ENCODE peak calls at places on chromosomes 13 and 19, in six cellular contexts. One of them, this sample, is unnamed. For H3K4me1 and H3K27me3, the result is how much of the 10 kb centered on the place peaks cover.

GRCh38 chr13:57665471-57665870 is 33.9 kb downstream of the PCDH17 start:
- DNase-seq in heart right ventricle: no peak
- DNase-seq in suprapubic skin: no peak
- DNase-seq in GM23338: no peak
- DNase-seq in CD8-positive, alpha-beta memory T cell: no peak
- DNase-seq in cardiac muscle cell: peak
- DNase-seq in this sample: no peak

GRCh38 chr13:31756346-31756745 is 17.0 kb downstream of the RXFP2 start:
- DNase-seq in heart right ventricle: no peak
- DNase-seq in CD8-positive, alpha-beta memory T cell: no peak
- DNase-seq in cardiac muscle cell: peak
- DNase-seq in suprapubic skin: no peak
- DNase-seq in GM23338: no peak
- DNase-seq in this sample: peak

GRCh38 chr13:44365008-44365407 is 8.6 kb upstream of the SERP2 start:
- DNase-seq in heart right ventricle: no peak
- DNase-seq in GM23338: no peak
- DNase-seq in suprapubic skin: no peak
- DNase-seq in cardiac muscle cell: peak
- DNase-seq in CD8-positive, alpha-beta memory T cell: no peak
- DNase-seq in this sample: peak

GRCh38 chr19:11247391-11247790 is 8.0 kb downstream of the ANGPTL8 start:
- DNase-seq in suprapubic skin: no peak
- DNase-seq in CD8-positive, alpha-beta memory T cell: no peak
- DNase-seq in heart right ventricle: peak
- DNase-seq in cardiac muscle cell: peak
- DNase-seq in GM23338: no peak
- DNase-seq in this sample: no peak

GRCh38 chr13:91406619-91407018 is 8.2 kb downstream of the GPC5 start:
- DNase-seq in heart right ventricle: no peak
- DNase-seq in cardiac muscle cell: peak
- DNase-seq in GM23338: peak
- DNase-seq in CD8-positive, alpha-beta memory T cell: peak
- DNase-seq in suprapubic skin: no peak
- DNase-seq in this sample: no peak

GRCh38 chr19:38488811-38489481 is 55.5 kb downstream of the RYR1 start:
- DNase-seq in GM23338: no peak
- DNase-seq in CD8-positive, alpha-beta memory T cell: no peak
- DNase-seq in cardiac muscle cell: no peak
- DNase-seq in heart right ventricle: no peak
- DNase-seq in suprapubic skin: no peak
- DNase-seq in this sample: no peak

GRCh38 chr19:5805465-5806132 is 732 bp downstream of the NRTN start:
- DNase-seq in GM23338: peak
- DNase-seq in cardiac muscle cell: peak
- DNase-seq in CD8-positive, alpha-beta memory T cell: peak
- DNase-seq in heart right ventricle: peak
- DNase-seq in suprapubic skin: no peak
- DNase-seq in this sample: peak

GRCh38 chr13:70173236-70173959 is 65.1 kb upstream of the KLHL1 start:
- DNase-seq in CD8-positive, alpha-beta memory T cell: no peak
- DNase-seq in cardiac muscle cell: no peak
- DNase-seq in heart right ventricle: no peak
- DNase-seq in suprapubic skin: no peak
- DNase-seq in GM23338: peak
- DNase-seq in this sample: no peak

GRCh38 chr19:35206855-35207254 is 21.7 kb downstream of the FAM187B start:
- DNase-seq in GM23338: no peak
- DNase-seq in CD8-positive, alpha-beta memory T cell: no peak
- DNase-seq in cardiac muscle cell: no peak
- DNase-seq in suprapubic skin: no peak
- DNase-seq in heart right ventricle: no peak
- DNase-seq in this sample: no peak

GRCh38 chr13:35479691-35480090 is 3.2 kb upstream of the MAB21L1 start:
- DNase-seq in heart right ventricle: no peak
- DNase-seq in cardiac muscle cell: no peak
- DNase-seq in CD8-positive, alpha-beta memory T cell: no peak
- DNase-seq in suprapubic skin: no peak
- DNase-seq in GM23338: no peak
- DNase-seq in this sample: no peak

GRCh38 chr19:50361290-50362029 is 4.0 kb downstream of the NAPSA start:
- DNase-seq in CD8-positive, alpha-beta memory T cell: no peak
- DNase-seq in cardiac muscle cell: no peak
- DNase-seq in heart right ventricle: no peak
- DNase-seq in GM23338: peak
- DNase-seq in suprapubic skin: no peak
- DNase-seq in this sample: no peak

GRCh38 chr19:43620061-43621001 is 902 bp upstream of the ZNF428 start:
- DNase-seq in heart right ventricle: peak
- DNase-seq in GM23338: no peak
- DNase-seq in suprapubic skin: no peak
- DNase-seq in CD8-positive, alpha-beta memory T cell: no peak
- DNase-seq in cardiac muscle cell: no peak
- DNase-seq in this sample: no peak

GRCh38 chr19:3336680-3337523 is 29.5 kb upstream of the NFIC start:
- DNase-seq in GM23338: no peak
- DNase-seq in CD8-positive, alpha-beta memory T cell: no peak
- DNase-seq in heart right ventricle: peak
- DNase-seq in suprapubic skin: peak
- DNase-seq in cardiac muscle cell: peak
- DNase-seq in this sample: no peak

GRCh38 chr19:11581740-11582139 is 4.3 kb upstream of the ACP5 start:
- DNase-seq in CD8-positive, alpha-beta memory T cell: peak
- DNase-seq in cardiac muscle cell: peak
- DNase-seq in heart right ventricle: no peak
- DNase-seq in GM23338: no peak
- DNase-seq in suprapubic skin: no peak
- DNase-seq in this sample: no peak

GRCh38 chr19:2428027-2428690 is 773 bp upstream of the TIMM13 start:
- DNase-seq in GM23338: peak
- DNase-seq in heart right ventricle: no peak
- DNase-seq in suprapubic skin: no peak
- DNase-seq in cardiac muscle cell: peak
- DNase-seq in CD8-positive, alpha-beta memory T cell: no peak
- DNase-seq in this sample: no peak

GRCh38 chr19:45952691-45953505 is 20.8 kb downstream of the NOVA2 start:
- DNase-seq in CD8-positive, alpha-beta memory T cell: peak
- DNase-seq in suprapubic skin: no peak
- DNase-seq in GM23338: peak
- DNase-seq in cardiac muscle cell: peak
- DNase-seq in heart right ventricle: peak
- DNase-seq in this sample: peak

GRCh38 chr13:41059466-41059865 is 1.8 kb upstream of the WBP4 start:
- DNase-seq in heart right ventricle: no peak
- DNase-seq in GM23338: peak
- DNase-seq in suprapubic skin: no peak
- DNase-seq in CD8-positive, alpha-beta memory T cell: no peak
- DNase-seq in cardiac muscle cell: no peak
- DNase-seq in this sample: no peak

GRCh38 chr13:83350569-83350968 is 531.7 kb downstream of the SLITRK1 start:
- DNase-seq in heart right ventricle: no peak
- DNase-seq in CD8-positive, alpha-beta memory T cell: no peak
- DNase-seq in suprapubic skin: no peak
- DNase-seq in cardiac muscle cell: peak
- DNase-seq in GM23338: no peak
- DNase-seq in this sample: peak

GRCh38 chr19:53015159-53015558 is 1.4 kb downstream of the ERVV-1 start:
- DNase-seq in heart right ventricle: no peak
- DNase-seq in cardiac muscle cell: no peak
- DNase-seq in suprapubic skin: no peak
- DNase-seq in CD8-positive, alpha-beta memory T cell: no peak
- DNase-seq in GM23338: no peak
- DNase-seq in this sample: no peak

GRCh38 chr13:113184568-113185440 is 23.7 kb downstream of the PCID2 start:
- DNase-seq in heart right ventricle: no peak
- DNase-seq in cardiac muscle cell: no peak
- DNase-seq in GM23338: no peak
- DNase-seq in suprapubic skin: no peak
- DNase-seq in CD8-positive, alpha-beta memory T cell: no peak
- DNase-seq in this sample: no peak

GRCh38 chr13:39781381-39781780 is 125.9 kb downstream of the COG6 start:
- DNase-seq in heart right ventricle: no peak
- DNase-seq in cardiac muscle cell: no peak
- DNase-seq in CD8-positive, alpha-beta memory T cell: no peak
- DNase-seq in GM23338: no peak
- DNase-seq in suprapubic skin: no peak
- DNase-seq in this sample: no peak

GRCh38 chr13:39787086-39787487 is 131.6 kb downstream of the COG6 start:
- DNase-seq in cardiac muscle cell: peak
- DNase-seq in GM23338: no peak
- DNase-seq in CD8-positive, alpha-beta memory T cell: no peak
- DNase-seq in heart right ventricle: no peak
- DNase-seq in suprapubic skin: no peak
- DNase-seq in this sample: no peak

GRCh38 chr13:39783051-39783450 is 127.6 kb downstream of the COG6 start:
- DNase-seq in heart right ventricle: no peak
- DNase-seq in cardiac muscle cell: peak
- DNase-seq in CD8-positive, alpha-beta memory T cell: no peak
- DNase-seq in suprapubic skin: no peak
- DNase-seq in GM23338: no peak
- DNase-seq in this sample: no peak

GRCh38 chr13:39786091-39786490 is 130.6 kb downstream of the COG6 start:
- DNase-seq in heart right ventricle: no peak
- DNase-seq in suprapubic skin: no peak
- DNase-seq in GM23338: no peak
- DNase-seq in cardiac muscle cell: peak
- DNase-seq in CD8-positive, alpha-beta memory T cell: no peak
- DNase-seq in this sample: no peak

DNA sequence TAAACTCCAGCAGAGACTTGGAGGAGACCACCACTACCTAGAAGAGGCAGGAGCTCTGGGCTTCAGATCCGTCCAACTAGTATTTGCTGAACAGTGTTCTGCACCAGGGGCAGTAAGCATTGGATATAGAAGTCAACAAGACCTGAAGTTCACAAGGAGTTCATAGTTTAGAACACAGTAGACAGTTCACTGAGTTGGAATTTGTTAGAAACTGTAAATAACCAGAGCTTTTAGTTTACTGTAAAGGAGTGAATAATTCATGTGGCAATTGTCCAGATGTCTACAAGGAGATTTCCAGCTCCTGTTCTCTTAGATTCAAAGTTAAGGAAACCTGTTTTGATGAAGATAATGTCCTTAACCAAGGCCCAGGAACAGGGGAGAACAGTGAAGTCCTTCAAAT is 128.9 kb downstream of the COG6 start:
- DNase-seq in GM23338: no peak
- DNase-seq in cardiac muscle cell: no peak
- DNase-seq in heart right ventricle: no peak
- DNase-seq in CD8-positive, alpha-beta memory T cell: no peak
- DNase-seq in suprapubic skin: no peak
- DNase-seq in this sample: no peak
- H3K27ac ChIP-seq in GM23338: no peak
- H3K27ac ChIP-seq in cardiac muscle cell: no peak
- H3K27ac ChIP-seq in heart right ventricle: no peak
- H3K27ac ChIP-seq in CD8-positive, alpha-beta memory T cell: no peak
- H3K27ac ChIP-seq in suprapubic skin: no peak
- H3K27ac ChIP-seq in this sample: no peak

GRCh38 chr13:106533101-106533939 is 2.1 kb downstream of the EFNB2 start:
- DNase-seq in suprapubic skin: peak
- DNase-seq in CD8-positive, alpha-beta memory T cell: peak
- DNase-seq in GM23338: peak
- DNase-seq in heart right ventricle: peak
- DNase-seq in cardiac muscle cell: peak
- DNase-seq in this sample: peak
- H3K4me1 ChIP-seq in suprapubic skin: half or more
- H3K4me1 ChIP-seq in CD8-positive, alpha-beta memory T cell: under half
- H3K4me1 ChIP-seq in GM23338: half or more
- H3K4me1 ChIP-seq in heart right ventricle: under half
- H3K4me1 ChIP-seq in cardiac muscle cell: under half
- H3K4me1 ChIP-seq in this sample: under half

GRCh38 chr19:18460313-18460712 is 22.4 kb upstream of the ISYNA1 start:
- DNase-seq in CD8-positive, alpha-beta memory T cell: no peak
- DNase-seq in suprapubic skin: peak
- DNase-seq in cardiac muscle cell: peak
- DNase-seq in GM23338: no peak
- DNase-seq in heart right ventricle: peak
- DNase-seq in this sample: peak
- H3K27me3 ChIP-seq in CD8-positive, alpha-beta memory T cell: under half
- H3K27me3 ChIP-seq in suprapubic skin: under half
- H3K27me3 ChIP-seq in cardiac muscle cell: under half
- H3K27me3 ChIP-seq in GM23338: under half
- H3K27me3 ChIP-seq in heart right ventricle: under half
- H3K27me3 ChIP-seq in this sample: under half

DNA sequence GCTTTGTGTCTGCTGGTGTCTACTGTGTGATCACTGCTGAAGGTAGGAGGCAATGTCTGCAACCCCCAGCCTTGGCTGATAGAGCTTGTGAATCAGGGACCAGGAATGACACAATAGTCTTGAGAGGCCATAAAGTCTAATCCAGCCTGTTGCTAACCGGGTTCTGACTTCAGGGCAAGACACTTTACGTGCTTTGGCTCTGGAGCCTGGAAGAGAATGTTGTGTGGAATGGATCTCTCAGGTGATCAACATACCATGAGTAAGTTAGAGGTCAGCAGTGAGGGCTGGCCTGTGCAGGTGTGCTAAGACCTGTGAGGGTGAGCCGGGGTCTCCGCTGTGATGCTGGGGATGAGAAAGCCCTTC is 5.6 kb downstream of the COL4A2 start:
- DNase-seq in cardiac muscle cell: peak
- DNase-seq in CD8-positive, alpha-beta memory T cell: no peak
- DNase-seq in heart right ventricle: no peak
- DNase-seq in GM23338: no peak
- DNase-seq in suprapubic skin: no peak
- DNase-seq in this sample: peak
- H3K27ac ChIP-seq in cardiac muscle cell: no peak
- H3K27ac ChIP-seq in CD8-positive, alpha-beta memory T cell: no peak
- H3K27ac ChIP-seq in heart right ventricle: peak
- H3K27ac ChIP-seq in GM23338: no peak
- H3K27ac ChIP-seq in suprapubic skin: no peak
- H3K27ac ChIP-seq in this sample: no peak

GRCh38 chr19:1250374-1251232 is 2.2 kb downstream of the MIDN start:
- DNase-seq in GM23338: peak
- DNase-seq in heart right ventricle: no peak
- DNase-seq in CD8-positive, alpha-beta memory T cell: peak
- DNase-seq in suprapubic skin: peak
- DNase-seq in cardiac muscle cell: peak
- DNase-seq in this sample: no peak
- H3K4me1 ChIP-seq in GM23338: under half
- H3K4me1 ChIP-seq in heart right ventricle: under half
- H3K4me1 ChIP-seq in CD8-positive, alpha-beta memory T cell: under half
- H3K4me1 ChIP-seq in suprapubic skin: half or more
- H3K4me1 ChIP-seq in cardiac muscle cell: under half
- H3K4me1 ChIP-seq in this sample: under half